ENCODE peak calls at places on chromosome 14, in five cellular contexts. H is GM23248, T is BJ, U is transverse colon, O is kidney. Q is an unnamed sample.

GRCh38 chr14:55249423-55249822 is 21.8 kb upstream of the FBXO34 start:
- DNase-seq in H (peak), U (no peak), T (no peak), O (no peak), Q (no peak)

GRCh38 chr14:25014440-25014839 is 35.5 kb downstream of the STXBP6 start:
- DNase-seq in O (no peak), T (no peak), H (no peak), U (no peak), Q (no peak)

GRCh38 chr14:22276913-22277816 is 311.9 kb downstream of the DAD1 start:
- DNase-seq in H (peak), T (no peak), O (no peak), U (no peak), Q (no peak)

GRCh38 chr14:68675233-68675577 is 117.7 kb downstream of the ZFP36L1 start:
- DNase-seq in T (no peak), H (peak), O (no peak), U (no peak), Q (no peak)

GRCh38 chr14:88346048-88346639 is 23.1 kb upstream of the KCNK10 start:
- DNase-seq in T (peak), H (no peak), O (no peak), U (no peak), Q (no peak)

GRCh38 chr14:90419200-90419599 is 22.4 kb downstream of the CALM1 start:
- DNase-seq in H (peak), T (peak), O (peak), U (peak), Q (no peak)

GRCh38 chr14:99686557-99687283 is 2.6 kb downstream of the CYP46A1 start:
- DNase-seq in T (no peak), O (no peak), U (no peak), H (no peak), Q (no peak)

GRCh38 chr14:50961606-50962259 is 17.4 kb upstream of the PYGL start:
- DNase-seq in T (peak), O (no peak), H (peak), U (no peak), Q (no peak)

GRCh38 chr14:106845286-106846087 is 1319.1 kb downstream of the TMEM121 start:
- DNase-seq in T (no peak), H (no peak), O (peak), U (peak), Q (no peak)

GRCh38 chr14:44962573-44963528 is 861 bp downstream of the TOGARAM1 start:
- DNase-seq in T (no peak), O (peak), H (peak), U (peak), Q (no peak)

GRCh38 chr14:75277000-75277795 is 1.4 kb upstream of the FOS start:
- DNase-seq in H (peak), T (peak), O (peak), U (peak), Q (no peak)

GRCh38 chr14:84533181-84533580 is 996.8 kb upstream of the FLRT2 start:
- DNase-seq in U (no peak), T (no peak), O (no peak), H (no peak), Q (no peak)

GRCh38 chr14:103714063-103714724 is 1.1 kb downstream of the XRCC3 start:
- DNase-seq in U (no peak), H (peak), O (no peak), T (no peak), Q (no peak)
- H3K4me3 ChIP-seq in U (no peak), H (peak), O (no peak), T (no peak), Q (peak)

DNA sequence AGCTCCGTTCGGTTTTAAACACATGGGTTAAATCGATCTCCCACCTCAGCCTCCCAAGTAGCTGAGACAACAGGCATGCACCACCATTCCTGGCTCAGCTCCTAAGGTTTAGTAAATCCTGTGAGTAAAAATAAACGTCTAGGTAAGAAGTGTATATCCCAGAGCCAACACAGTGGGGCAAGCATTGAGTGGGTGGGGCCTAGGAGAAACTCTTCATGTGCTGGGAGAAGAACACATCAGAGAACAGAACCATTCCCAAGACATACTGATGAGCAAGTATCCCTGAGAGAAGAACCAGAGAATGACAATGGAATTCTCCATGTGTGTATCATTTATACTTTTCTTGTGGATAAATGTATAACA is 86.3 kb downstream of the SEC23A start:
- DNase-seq in H (peak), O (no peak), U (no peak), T (no peak), Q (no peak)
- H3K4me3 ChIP-seq in H (no peak), O (no peak), U (no peak), T (no peak), Q (peak)

DNA sequence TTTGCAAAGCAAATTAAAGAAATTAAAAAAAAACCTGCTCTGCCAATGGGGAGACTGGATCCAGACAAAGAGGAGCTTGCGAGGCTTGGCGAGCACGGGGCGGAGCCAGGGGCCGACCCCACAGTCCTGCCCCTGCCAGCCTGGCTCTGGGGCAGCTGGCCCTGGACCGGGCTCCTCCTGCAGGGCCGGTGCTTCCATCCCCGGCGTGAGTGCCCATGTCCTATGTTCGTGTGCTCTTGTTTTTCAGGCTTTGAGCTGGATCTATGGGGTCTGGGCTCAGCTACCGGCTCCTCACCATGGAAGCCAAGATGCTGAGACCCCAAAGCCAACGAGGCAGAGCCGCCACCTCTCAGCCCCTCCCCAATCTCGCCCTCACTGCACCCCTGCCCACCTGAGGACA is 176.8 kb downstream of the KIF26A start:
- DNase-seq in T (no peak), O (no peak), H (no peak), U (no peak), Q (no peak)
- H3K4me3 ChIP-seq in T (no peak), O (no peak), H (no peak), U (no peak), Q (no peak)

GRCh38 chr14:85934123-85934885 is 404.4 kb downstream of the FLRT2 start:
- DNase-seq in U (peak), T (no peak), O (no peak), H (peak), Q (no peak)
- H3K4me3 ChIP-seq in U (peak), T (no peak), O (peak), H (peak), Q (no peak)

GRCh38 chr14:104802120-104802912 is 1.4 kb downstream of the ZBTB42 start:
- DNase-seq in T (no peak), U (no peak), O (no peak), H (no peak), Q (no peak)
- H3K4me3 ChIP-seq in T (no peak), U (no peak), O (peak), H (no peak), Q (no peak)

GRCh38 chr14:77645520-77646230 is 29.2 kb upstream of the SPTLC2 start:
- DNase-seq in O (no peak), T (no peak), H (no peak), U (no peak), Q (no peak)

GRCh38 chr14:77638738-77639137 is 22.3 kb upstream of the SPTLC2 start:
- DNase-seq in U (no peak), H (peak), T (peak), O (no peak), Q (no peak)

GRCh38 chr14:77641534-77642341 is 25.3 kb upstream of the SPTLC2 start:
- DNase-seq in O (peak), H (peak), T (no peak), U (peak), Q (no peak)

GRCh38 chr14:77642407-77642806 is 26.0 kb upstream of the SPTLC2 start:
- DNase-seq in H (no peak), O (no peak), U (no peak), T (no peak), Q (no peak)

DNA sequence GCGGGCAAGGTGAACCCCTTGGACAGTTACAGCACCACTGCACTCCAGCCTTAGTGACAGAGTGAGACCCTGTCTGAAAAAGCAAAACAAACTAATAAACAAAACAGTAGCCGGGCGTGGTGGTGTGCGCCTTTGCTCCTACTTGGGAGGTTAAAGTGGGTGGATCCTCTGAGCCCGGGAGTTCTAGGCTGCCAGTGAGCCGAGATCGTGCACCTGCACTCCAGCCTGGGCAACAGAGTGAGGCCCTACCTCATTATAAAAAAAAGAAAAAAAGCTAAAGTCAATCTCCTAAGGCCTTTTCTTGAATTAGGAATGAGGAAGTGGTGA is 24.7 kb upstream of the SPTLC2 start:
- DNase-seq in O (no peak), H (peak), U (peak), T (no peak), Q (no peak)
- H3K4me3 ChIP-seq in O (peak), H (peak), U (peak), T (no peak), Q (no peak)

Q was measured in iPS DF 6.9.